ENCODE peak calls at places on chromosomes 7 and 10, in six cellular contexts. C is epithelial cell of proximal tubule, I is skeletal muscle cell, G is psoas muscle, Q is NCI-H1930, S is NCI-H1105 treated with DMSO at 0.1 percent for 48 hours. E is an unnamed sample.

GRCh38 chr10:4121531-4122380 is 336.7 kb upstream of the KLF6 start:
- DNase-seq in Q (no peak), S (no peak), G (no peak), I (no peak), C (no peak), E (no peak)

GRCh38 chr10:52221937-52222336 is 92.1 kb upstream of the DKK1 start:
- DNase-seq in I (no peak), Q (no peak), S (no peak), C (no peak), G (no peak), E (no peak)

GRCh38 chr10:70475661-70476060 is 2.9 kb upstream of the PALD1 start:
- DNase-seq in S (no peak), G (no peak), I (no peak), C (no peak), Q (no peak), E (no peak)

GRCh38 chr10:79077488-79078173 is 8.9 kb downstream of the ZMIZ1 start:
- DNase-seq in G (no peak), S (no peak), C (no peak), Q (no peak), I (no peak), E (no peak)

GRCh38 chr10:29916669-29917068 is 142.7 kb downstream of the JCAD start:
- DNase-seq in G (no peak), Q (no peak), I (no peak), S (no peak), C (no peak), E (no peak)

GRCh38 chr7:42476255-42476654 is 239.2 kb upstream of the GLI3 start:
- DNase-seq in S (no peak), I (no peak), G (no peak), Q (no peak), C (no peak), E (no peak)

GRCh38 chr7:79933144-79933543 is 201.5 kb upstream of the GNAI1 start:
- DNase-seq in G (no peak), C (no peak), S (no peak), Q (no peak), I (peak; percentile 57), E (peak; percentile 47)

GRCh38 chr10:93417264-93417663 is 64.9 kb downstream of the MYOF start:
- DNase-seq in C (no peak), Q (no peak), S (peak; percentile 34), I (no peak), G (no peak), E (no peak)

GRCh38 chr10:63866075-63866746 is 345.0 kb downstream of the REEP3 start:
- DNase-seq in Q (peak; percentile 25), C (no peak), G (no peak), S (peak; percentile 42), I (peak; percentile 6), E (no peak)

GRCh38 chr10:74332398-74332797 is 181.4 kb downstream of the ADK start:
- DNase-seq in S (no peak), Q (no peak), G (no peak), I (peak; percentile 60), C (no peak), E (peak; percentile 51)

GRCh38 chr7:20307119-20307518 is 23.6 kb upstream of the ITGB8 start:
- DNase-seq in Q (no peak), G (no peak), S (peak; percentile 46), C (peak; percentile 81), I (no peak), E (no peak)